ENCODE peak calls at places on chromosomes 4 and X, in seven cellular contexts. One of them, this sample, is unnamed.
A peak's percentile ranks its signal among the peaks of the same experiment; 100 is the strongest.

GRCh38 chr4:25888781-25889180 is 25.2 kb upstream of the SMIM20 start:
- DNase-seq in K562: no peak
- DNase-seq in HCT116: no peak
- DNase-seq in SK-N-SH: no peak
- DNase-seq in GM12878: no peak
- DNase-seq in HepG2: no peak
- DNase-seq in NT2/D1: no peak
- DNase-seq in this sample: no peak

GRCh38 chrX:101485212-101486064 is at the start of gene ARMCX4:
- DNase-seq in GM12878: no peak
- DNase-seq in K562: no peak
- DNase-seq in HepG2: no peak
- DNase-seq in HCT116: no peak
- DNase-seq in NT2/D1: no peak
- DNase-seq in SK-N-SH: peak; percentile 87
- DNase-seq in this sample: peak; percentile 41

GRCh38 chrX:136953867-136954787 is 73.6 kb upstream of the RBMX start:
- DNase-seq in SK-N-SH: peak; percentile 66
- DNase-seq in HepG2: peak; percentile 65
- DNase-seq in K562: peak; percentile 37
- DNase-seq in NT2/D1: peak; percentile 36
- DNase-seq in HCT116: peak; percentile 40
- DNase-seq in GM12878: peak; percentile 30
- DNase-seq in this sample: peak; percentile 21

GRCh38 chrX:38214551-38214950 is 6.1 kb downstream of the SRPX start:
- DNase-seq in HCT116: no peak
- DNase-seq in SK-N-SH: no peak
- DNase-seq in K562: no peak
- DNase-seq in NT2/D1: no peak
- DNase-seq in GM12878: no peak
- DNase-seq in HepG2: no peak
- DNase-seq in this sample: no peak

GRCh38 chrX:82218361-82218760 is 1016.5 kb downstream of the SH3BGRL start:
- DNase-seq in SK-N-SH: peak; percentile 8
- DNase-seq in HepG2: peak; percentile 0
- DNase-seq in GM12878: peak; percentile 1
- DNase-seq in K562: peak; percentile 2
- DNase-seq in NT2/D1: peak; percentile 38
- DNase-seq in HCT116: no peak
- DNase-seq in this sample: no peak

GRCh38 chr4:155900402-155900801 is 3.1 kb upstream of the TDO2 start:
- DNase-seq in SK-N-SH: no peak
- DNase-seq in K562: no peak
- DNase-seq in HCT116: no peak
- DNase-seq in GM12878: no peak
- DNase-seq in HepG2: no peak
- DNase-seq in NT2/D1: peak; percentile 3
- DNase-seq in this sample: no peak

GRCh38 chr4:56371426-56372220 is 15.7 kb downstream of the AASDH start:
- DNase-seq in HepG2: no peak
- DNase-seq in SK-N-SH: no peak
- DNase-seq in NT2/D1: no peak
- DNase-seq in GM12878: no peak
- DNase-seq in K562: no peak
- DNase-seq in HCT116: no peak
- DNase-seq in this sample: no peak

GRCh38 chrX:1673337-1673736 is 58.5 kb downstream of the ASMT start:
- DNase-seq in K562: peak; percentile 19
- DNase-seq in HCT116: peak; percentile 46
- DNase-seq in HepG2: peak; percentile 27
- DNase-seq in GM12878: no peak
- DNase-seq in NT2/D1: peak; percentile 50
- DNase-seq in SK-N-SH: peak; percentile 29
- DNase-seq in this sample: no peak

GRCh38 chrX:47169726-47170515 is 23.7 kb upstream of the UBA1 start:
- DNase-seq in K562: no peak
- DNase-seq in HepG2: no peak
- DNase-seq in GM12878: no peak
- DNase-seq in HCT116: no peak
- DNase-seq in SK-N-SH: peak; percentile 14
- DNase-seq in NT2/D1: no peak
- DNase-seq in this sample: no peak

GRCh38 chrX:153400146-153401132 is 711 bp downstream of the PNMA6E start:
- DNase-seq in SK-N-SH: peak; percentile 88
- DNase-seq in K562: peak; percentile 85
- DNase-seq in HepG2: peak; percentile 29
- DNase-seq in HCT116: peak; percentile 35
- DNase-seq in GM12878: no peak
- DNase-seq in NT2/D1: peak; percentile 25
- DNase-seq in this sample: peak; percentile 86

GRCh38 chr4:114019276-114019971 is 40.0 kb upstream of the ARSJ start:
- DNase-seq in K562: no peak
- DNase-seq in HCT116: no peak
- DNase-seq in NT2/D1: no peak
- DNase-seq in SK-N-SH: no peak
- DNase-seq in GM12878: no peak
- DNase-seq in HepG2: no peak
- DNase-seq in this sample: no peak

GRCh38 chr4:172305698-172306097 is 492.5 kb downstream of the GALNTL6 start:
- DNase-seq in SK-N-SH: no peak
- DNase-seq in GM12878: no peak
- DNase-seq in HCT116: no peak
- DNase-seq in K562: no peak
- DNase-seq in NT2/D1: no peak
- DNase-seq in HepG2: no peak
- DNase-seq in this sample: no peak

GRCh38 chrX:99795495-99795894 is 614.6 kb downstream of the PCDH19 start:
- DNase-seq in K562: no peak
- DNase-seq in NT2/D1: no peak
- DNase-seq in SK-N-SH: no peak
- DNase-seq in HCT116: no peak
- DNase-seq in HepG2: no peak
- DNase-seq in GM12878: no peak
- DNase-seq in this sample: no peak

GRCh38 chrX:71612256-71612655 is 6.1 kb downstream of the CXCR3 start:
- DNase-seq in GM12878: no peak
- DNase-seq in NT2/D1: no peak
- DNase-seq in HCT116: no peak
- DNase-seq in SK-N-SH: no peak
- DNase-seq in HepG2: no peak
- DNase-seq in K562: no peak
- DNase-seq in this sample: no peak

GRCh38 chr4:90318208-90318607 is 191.0 kb downstream of the CCSER1 start:
- DNase-seq in K562: no peak
- DNase-seq in GM12878: no peak
- DNase-seq in HepG2: no peak
- DNase-seq in HCT116: peak; percentile 85
- DNase-seq in NT2/D1: no peak
- DNase-seq in SK-N-SH: no peak
- DNase-seq in this sample: no peak

GRCh38 chr4:100631281-100631968 is 113.6 kb upstream of the EMCN start:
- DNase-seq in SK-N-SH: no peak
- DNase-seq in K562: no peak
- DNase-seq in HepG2: no peak
- DNase-seq in GM12878: no peak
- DNase-seq in NT2/D1: no peak
- DNase-seq in HCT116: no peak
- DNase-seq in this sample: no peak

GRCh38 chr4:162837241-162837640 is 329.4 kb downstream of the NAF1 start:
- DNase-seq in HepG2: no peak
- DNase-seq in HCT116: no peak
- DNase-seq in GM12878: no peak
- DNase-seq in NT2/D1: no peak
- DNase-seq in K562: no peak
- DNase-seq in SK-N-SH: no peak
- DNase-seq in this sample: no peak

GRCh38 chr4:168887809-168888208 is 122.2 kb downstream of the CBR4 start:
- DNase-seq in K562: no peak
- DNase-seq in GM12878: no peak
- DNase-seq in SK-N-SH: no peak
- DNase-seq in NT2/D1: no peak
- DNase-seq in HCT116: no peak
- DNase-seq in HepG2: no peak
- DNase-seq in this sample: no peak

GRCh38 chr4:168883513-168883912 is 126.5 kb downstream of the CBR4 start:
- DNase-seq in HepG2: no peak
- DNase-seq in HCT116: no peak
- DNase-seq in SK-N-SH: peak; percentile 38
- DNase-seq in NT2/D1: no peak
- DNase-seq in K562: no peak
- DNase-seq in GM12878: no peak
- DNase-seq in this sample: no peak

GRCh38 chr4:168884251-168885124 is 125.6 kb downstream of the CBR4 start:
- DNase-seq in K562: no peak
- DNase-seq in NT2/D1: no peak
- DNase-seq in HepG2: no peak
- DNase-seq in GM12878: no peak
- DNase-seq in SK-N-SH: no peak
- DNase-seq in HCT116: no peak
- DNase-seq in this sample: no peak

GRCh38 chr4:168886361-168886760 is 123.7 kb downstream of the CBR4 start:
- DNase-seq in SK-N-SH: no peak
- DNase-seq in GM12878: no peak
- DNase-seq in HepG2: no peak
- DNase-seq in NT2/D1: no peak
- DNase-seq in HCT116: peak; percentile 21
- DNase-seq in K562: no peak
- DNase-seq in this sample: no peak

GRCh38 chr4:168885416-168885815 is 124.6 kb downstream of the CBR4 start:
- DNase-seq in NT2/D1: no peak
- DNase-seq in GM12878: no peak
- DNase-seq in K562: no peak
- DNase-seq in SK-N-SH: no peak
- DNase-seq in HCT116: no peak
- DNase-seq in HepG2: no peak
- DNase-seq in this sample: no peak
- TF ChIP-seq YY1 in NT2/D1: no peak
- TF ChIP-seq YY1 in GM12878: no peak
- TF ChIP-seq YY1 in K562: no peak
- TF ChIP-seq YY1 in SK-N-SH: no peak
- TF ChIP-seq YY1 in HCT116: no peak
- TF ChIP-seq YY1 in HepG2: no peak
- TF ChIP-seq YY1 in this sample: no peak

DNA sequence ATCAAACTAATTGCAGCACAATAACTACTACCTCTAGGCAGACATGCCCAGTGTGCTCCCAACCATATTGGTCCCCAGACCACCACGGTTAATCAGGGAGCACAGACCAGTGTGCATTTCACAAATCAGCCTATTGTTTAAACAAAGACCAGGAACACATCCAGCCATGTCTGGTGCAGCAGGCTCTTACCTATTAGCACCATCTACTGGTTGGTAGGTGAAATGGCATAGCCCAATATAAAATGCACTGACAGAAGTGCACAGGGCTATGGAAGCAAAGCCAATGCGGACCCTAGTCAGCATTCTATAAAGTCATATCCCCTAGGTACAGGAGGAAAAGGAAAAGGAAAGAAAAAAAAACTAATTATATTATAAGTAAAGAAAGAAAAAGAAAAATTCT is 15.5 kb upstream of the CYLC1 start:
- DNase-seq in GM12878: no peak
- DNase-seq in HepG2: peak; percentile 18
- DNase-seq in SK-N-SH: peak; percentile 41
- DNase-seq in HCT116: peak; percentile 0
- DNase-seq in K562: peak; percentile 9
- DNase-seq in NT2/D1: peak; percentile 27
- DNase-seq in this sample: no peak
- TF ChIP-seq YY1 in GM12878: peak; percentile 29
- TF ChIP-seq YY1 in HepG2: no peak
- TF ChIP-seq YY1 in SK-N-SH: no peak
- TF ChIP-seq YY1 in HCT116: no peak
- TF ChIP-seq YY1 in K562: no peak
- TF ChIP-seq YY1 in NT2/D1: no peak
- TF ChIP-seq YY1 in this sample: no peak

GRCh38 chr4:10173039-10173753 is 56.6 kb upstream of the WDR1 start:
- DNase-seq in NT2/D1: no peak
- DNase-seq in K562: peak; percentile 88
- DNase-seq in GM12878: no peak
- DNase-seq in HCT116: no peak
- DNase-seq in SK-N-SH: no peak
- DNase-seq in HepG2: no peak
- DNase-seq in this sample: no peak
- TF ChIP-seq YY1 in NT2/D1: no peak
- TF ChIP-seq YY1 in K562: no peak
- TF ChIP-seq YY1 in GM12878: no peak
- TF ChIP-seq YY1 in HCT116: no peak
- TF ChIP-seq YY1 in SK-N-SH: no peak
- TF ChIP-seq YY1 in HepG2: no peak
- TF ChIP-seq YY1 in this sample: no peak

GRCh38 chr4:80271806-80272205 is 5.3 kb downstream of the FGF5 start:
- DNase-seq in NT2/D1: no peak
- DNase-seq in HCT116: no peak
- DNase-seq in K562: no peak
- DNase-seq in HepG2: no peak
- DNase-seq in SK-N-SH: no peak
- DNase-seq in GM12878: no peak
- DNase-seq in this sample: no peak
- TF ChIP-seq YY1 in NT2/D1: no peak
- TF ChIP-seq YY1 in HCT116: no peak
- TF ChIP-seq YY1 in K562: no peak
- TF ChIP-seq YY1 in HepG2: no peak
- TF ChIP-seq YY1 in SK-N-SH: no peak
- TF ChIP-seq YY1 in GM12878: no peak
- TF ChIP-seq YY1 in this sample: no peak

This sample was measured in H1.